ENCODE peak calls at places on chromosomes 11 and 22, in nine cellular contexts. H is GM04504; A is stimulated activated naive CD4-positive, alpha-beta T cell; V is EH; O is AML-193; T is mucosa of descending colon; C is NCI-H774; N is activated effector memory CD4-positive, alpha-beta T cell treated with Interleukin-2 at 50 U/mL for 16 hours; E is GM03348. U is an unnamed sample.
A peak's percentile ranks its signal among the peaks of the same experiment; 100 is the strongest.

GRCh38 chr22:40595497-40596234 is 40.9 kb downstream of the MRTFA start:
- DNase-seq in H (no peak), A (no peak), V (no peak), O (peak; percentile 10), T (no peak), C (no peak), N (no peak), E (no peak), U (no peak)

GRCh38 chr22:30763815-30764686 is 69.4 kb downstream of the OSBP2 start:
- DNase-seq in H (peak; percentile 51), A (peak; percentile 9), V (peak; percentile 83), O (peak; percentile 63), T (no peak), C (peak; percentile 24), N (no peak), E (peak; percentile 82), U (peak; percentile 80)

GRCh38 chr22:47631571-47632102 is 869.2 kb downstream of the TBC1D22A start:
- DNase-seq in H (no peak), A (no peak), V (no peak), O (no peak), T (no peak), C (peak; percentile 69), N (no peak), E (no peak), U (no peak)

GRCh38 chr22:19666663-19667593 is 47.4 kb upstream of the SEPTIN5 start:
- DNase-seq in H (no peak), A (no peak), V (peak; percentile 97), O (no peak), T (no peak), C (no peak), N (no peak), E (no peak), U (no peak)

GRCh38 chr11:47125083-47125482 is 51.6 kb downstream of the ARFGAP2 start:
- DNase-seq in H (no peak), A (no peak), V (no peak), O (no peak), T (no peak), C (no peak), N (no peak), E (no peak), U (no peak)

GRCh38 chr11:57668467-57668890 is 565 bp downstream of the ZDHHC5 start:
- DNase-seq in H (no peak), A (no peak), V (peak; percentile 22), O (no peak), T (no peak), C (no peak), N (no peak), E (no peak), U (peak; percentile 51)

GRCh38 chr22:26033071-26033470 is 136.2 kb upstream of the SEZ6L start:
- DNase-seq in H (no peak), A (no peak), V (no peak), O (no peak), T (no peak), C (no peak), N (no peak), E (no peak), U (no peak)

GRCh38 chr11:117205211-117205818 is 6.1 kb downstream of the TAGLN start:
- DNase-seq in H (no peak), A (no peak), V (peak; percentile 17), O (no peak), T (peak; percentile 25), C (no peak), N (no peak), E (no peak), U (no peak)

GRCh38 chr22:17398159-17398558 is 28.9 kb downstream of the CECR2 start:
- DNase-seq in H (no peak), A (no peak), V (no peak), O (no peak), T (no peak), C (no peak), N (no peak), E (no peak), U (no peak)

GRCh38 chr11:118060879-118061278 is 16.0 kb upstream of the TMPRSS4 start:
- DNase-seq in H (no peak), A (no peak), V (no peak), O (no peak), T (no peak), C (no peak), N (no peak), E (no peak), U (no peak)

GRCh38 chr11:122071680-122072321 is 44.2 kb downstream of the BLID start:
- DNase-seq in H (no peak), A (no peak), V (no peak), O (no peak), T (peak; percentile 29), C (no peak), N (no peak), E (no peak), U (no peak)

GRCh38 chr11:35586216-35586615 is 32.0 kb upstream of the FJX1 start:
- DNase-seq in H (no peak), A (no peak), V (no peak), O (no peak), T (no peak), C (no peak), N (no peak), E (no peak), U (no peak)

GRCh38 chr11:93290061-93290460 is 40.5 kb upstream of the DEUP1 start:
- DNase-seq in H (no peak), A (no peak), V (peak; percentile 0), O (no peak), T (no peak), C (no peak), N (no peak), E (no peak), U (no peak)

GRCh38 chr11:44737222-44737621 is 10.5 kb downstream of the TSPAN18 start:
- DNase-seq in H (no peak), A (no peak), V (no peak), O (no peak), T (no peak), C (no peak), N (no peak), E (no peak), U (no peak)

GRCh38 chr11:128694618-128695481 is 978 bp downstream of the FLI1 start:
- DNase-seq in H (no peak), A (peak; percentile 31), V (peak; percentile 43), O (no peak), T (peak; percentile 76), C (no peak), N (no peak), E (peak; percentile 51), U (no peak)

GRCh38 chr11:78069465-78069864 is 5.8 kb downstream of the THRSP start:
- DNase-seq in H (no peak), A (no peak), V (no peak), O (no peak), T (no peak), C (no peak), N (no peak), E (no peak), U (no peak)

GRCh38 chr22:43398910-43399309 is 12.9 kb upstream of the MPPED1 start:
- DNase-seq in H (no peak), A (no peak), V (no peak), O (no peak), T (no peak), C (no peak), N (no peak), E (no peak), U (no peak)

GRCh38 chr22:30245181-30245984 is 1.2 kb downstream of the LIF start:
- DNase-seq in H (no peak), A (no peak), V (no peak), O (no peak), T (peak; percentile 61), C (no peak), N (no peak), E (no peak), U (no peak)

GRCh38 chr11:23123766-23124165 is 263.5 kb upstream of the CCDC179 start:
- DNase-seq in H (no peak), A (no peak), V (peak; percentile 59), O (no peak), T (no peak), C (no peak), N (no peak), E (peak; percentile 4), U (no peak)

GRCh38 chr11:109605006-109605405 is 183.0 kb downstream of the C11orf87 start:
- DNase-seq in H (no peak), A (no peak), V (no peak), O (no peak), T (no peak), C (no peak), N (no peak), E (no peak), U (no peak)

GRCh38 chr11:46435679-46436078 is 44.1 kb upstream of the CHRM4 start:
- DNase-seq in H (no peak), A (no peak), V (no peak), O (no peak), T (no peak), C (no peak), N (no peak), E (no peak), U (no peak)

GRCh38 chr11:109241988-109242387 is 180.0 kb upstream of the C11orf87 start:
- DNase-seq in H (no peak), A (no peak), V (peak; percentile 7), O (no peak), T (no peak), C (no peak), N (no peak), E (no peak), U (no peak)

GRCh38 chr11:58057481-58057880 is 26.7 kb downstream of the OR6Q1 start:
- DNase-seq in H (no peak), A (no peak), V (peak; percentile 47), O (no peak), T (no peak), C (no peak), N (no peak), E (no peak), U (no peak)

GRCh38 chr11:128208329-128209220 is 378.8 kb downstream of the ETS1 start:
- DNase-seq in H (peak; percentile 86), A (no peak), V (peak; percentile 93), O (no peak), T (no peak), C (no peak), N (no peak), E (peak; percentile 65), U (peak; percentile 83)

GRCh38 chr22:33492210-33492651 is 428.0 kb downstream of the LARGE1 start:
- DNase-seq in H (no peak), A (no peak), V (peak; percentile 9), O (no peak), T (no peak), C (no peak), N (no peak), E (peak; percentile 33), U (peak; percentile 52)

GRCh38 chr11:57585301-57585700 is 12.2 kb upstream of the SERPING1 start:
- DNase-seq in H (no peak), A (no peak), V (no peak), O (no peak), T (no peak), C (no peak), N (no peak), E (no peak), U (no peak)